ENCODE peak calls at places on chromosomes 16 and 17, in nine cellular contexts. One of them, this sample, is unnamed.

GRCh38 chr17:41404024-41404651 is 6.7 kb upstream of the KRT31 start:
- DNase-seq in substantia nigra: no peak
- DNase-seq in globus pallidus: no peak
- DNase-seq in neural progenitor cell: no peak
- DNase-seq in fibroblast of mammary gland: peak; percentile 97
- DNase-seq in astrocyte: peak; percentile 98
- DNase-seq in erythroblast: no peak
- DNase-seq in NCI-H345: no peak
- DNase-seq in activated naive CD8-positive, alpha-beta T cell treated with anti-CD3 and anti-CD28 coated beads, Interleukin-2, amount 50 U/mL, for 16 hours: no peak
- DNase-seq in this sample: no peak

GRCh38 chr16:89324056-89325010 is 106.8 kb downstream of the ZNF778 start:
- DNase-seq in substantia nigra: no peak
- DNase-seq in globus pallidus: no peak
- DNase-seq in neural progenitor cell: no peak
- DNase-seq in fibroblast of mammary gland: peak; percentile 99
- DNase-seq in astrocyte: peak; percentile 95
- DNase-seq in erythroblast: no peak
- DNase-seq in NCI-H345: no peak
- DNase-seq in activated naive CD8-positive, alpha-beta T cell treated with anti-CD3 and anti-CD28 coated beads, Interleukin-2, amount 50 U/mL, for 16 hours: no peak
- DNase-seq in this sample: no peak

GRCh38 chr16:57615813-57616212 is 12.6 kb upstream of the ADGRG1 start:
- DNase-seq in substantia nigra: no peak
- DNase-seq in globus pallidus: no peak
- DNase-seq in neural progenitor cell: no peak
- DNase-seq in fibroblast of mammary gland: no peak
- DNase-seq in astrocyte: no peak
- DNase-seq in erythroblast: no peak
- DNase-seq in NCI-H345: no peak
- DNase-seq in activated naive CD8-positive, alpha-beta T cell treated with anti-CD3 and anti-CD28 coated beads, Interleukin-2, amount 50 U/mL, for 16 hours: no peak
- DNase-seq in this sample: no peak

GRCh38 chr16:51151951-51152663 is 1.0 kb upstream of the SALL1 start:
- DNase-seq in substantia nigra: peak; percentile 89
- DNase-seq in globus pallidus: peak; percentile 97
- DNase-seq in neural progenitor cell: peak; percentile 96
- DNase-seq in fibroblast of mammary gland: peak; percentile 85
- DNase-seq in astrocyte: peak; percentile 83
- DNase-seq in erythroblast: no peak
- DNase-seq in NCI-H345: peak; percentile 57
- DNase-seq in activated naive CD8-positive, alpha-beta T cell treated with anti-CD3 and anti-CD28 coated beads, Interleukin-2, amount 50 U/mL, for 16 hours: no peak
- DNase-seq in this sample: peak; percentile 93

GRCh38 chr17:65220732-65221131 is 83.6 kb downstream of the RGS9 start:
- DNase-seq in substantia nigra: no peak
- DNase-seq in globus pallidus: no peak
- DNase-seq in neural progenitor cell: no peak
- DNase-seq in fibroblast of mammary gland: no peak
- DNase-seq in astrocyte: peak; percentile 30
- DNase-seq in erythroblast: no peak
- DNase-seq in NCI-H345: no peak
- DNase-seq in activated naive CD8-positive, alpha-beta T cell treated with anti-CD3 and anti-CD28 coated beads, Interleukin-2, amount 50 U/mL, for 16 hours: no peak
- DNase-seq in this sample: no peak

GRCh38 chr17:16074423-16074822 is 74.8 kb downstream of the TTC19 start:
- DNase-seq in substantia nigra: no peak
- DNase-seq in globus pallidus: no peak
- DNase-seq in neural progenitor cell: no peak
- DNase-seq in fibroblast of mammary gland: no peak
- DNase-seq in astrocyte: no peak
- DNase-seq in erythroblast: no peak
- DNase-seq in NCI-H345: no peak
- DNase-seq in activated naive CD8-positive, alpha-beta T cell treated with anti-CD3 and anti-CD28 coated beads, Interleukin-2, amount 50 U/mL, for 16 hours: no peak
- DNase-seq in this sample: no peak

GRCh38 chr17:37239690-37240344 is 136.0 kb upstream of the C17orf78 start:
- DNase-seq in substantia nigra: no peak
- DNase-seq in globus pallidus: peak; percentile 7
- DNase-seq in neural progenitor cell: peak; percentile 12
- DNase-seq in fibroblast of mammary gland: peak; percentile 56
- DNase-seq in astrocyte: peak; percentile 29
- DNase-seq in erythroblast: peak; percentile 71
- DNase-seq in NCI-H345: peak; percentile 6
- DNase-seq in activated naive CD8-positive, alpha-beta T cell treated with anti-CD3 and anti-CD28 coated beads, Interleukin-2, amount 50 U/mL, for 16 hours: no peak
- DNase-seq in this sample: peak; percentile 18

GRCh38 chr16:22008215-22009142 is 568 bp downstream of the MOSMO start:
- DNase-seq in substantia nigra: no peak
- DNase-seq in globus pallidus: no peak
- DNase-seq in neural progenitor cell: peak; percentile 58
- DNase-seq in fibroblast of mammary gland: no peak
- DNase-seq in astrocyte: no peak
- DNase-seq in erythroblast: peak; percentile 40
- DNase-seq in NCI-H345: no peak
- DNase-seq in activated naive CD8-positive, alpha-beta T cell treated with anti-CD3 and anti-CD28 coated beads, Interleukin-2, amount 50 U/mL, for 16 hours: no peak
- DNase-seq in this sample: peak; percentile 28

GRCh38 chr17:79515646-79516604 is 94.9 kb downstream of the RBFOX3 start:
- DNase-seq in substantia nigra: no peak
- DNase-seq in globus pallidus: no peak
- DNase-seq in neural progenitor cell: peak; percentile 44
- DNase-seq in fibroblast of mammary gland: no peak
- DNase-seq in astrocyte: peak; percentile 20
- DNase-seq in erythroblast: no peak
- DNase-seq in NCI-H345: peak; percentile 13
- DNase-seq in activated naive CD8-positive, alpha-beta T cell treated with anti-CD3 and anti-CD28 coated beads, Interleukin-2, amount 50 U/mL, for 16 hours: no peak
- DNase-seq in this sample: no peak

GRCh38 chr17:676060-676745 is 38.4 kb downstream of the VPS53 start:
- DNase-seq in substantia nigra: no peak
- DNase-seq in globus pallidus: no peak
- DNase-seq in neural progenitor cell: no peak
- DNase-seq in fibroblast of mammary gland: peak; percentile 62
- DNase-seq in astrocyte: peak; percentile 88
- DNase-seq in erythroblast: no peak
- DNase-seq in NCI-H345: no peak
- DNase-seq in activated naive CD8-positive, alpha-beta T cell treated with anti-CD3 and anti-CD28 coated beads, Interleukin-2, amount 50 U/mL, for 16 hours: no peak
- DNase-seq in this sample: no peak

GRCh38 chr17:74770498-74771318 is 5.4 kb downstream of the NAT9 start:
- DNase-seq in substantia nigra: peak; percentile 52
- DNase-seq in globus pallidus: no peak
- DNase-seq in neural progenitor cell: peak; percentile 78
- DNase-seq in fibroblast of mammary gland: peak; percentile 28
- DNase-seq in astrocyte: no peak
- DNase-seq in erythroblast: peak; percentile 60
- DNase-seq in NCI-H345: peak; percentile 51
- DNase-seq in activated naive CD8-positive, alpha-beta T cell treated with anti-CD3 and anti-CD28 coated beads, Interleukin-2, amount 50 U/mL, for 16 hours: no peak
- DNase-seq in this sample: peak; percentile 82

GRCh38 chr17:37388266-37388665 is 12.5 kb downstream of the C17orf78 start:
- DNase-seq in substantia nigra: no peak
- DNase-seq in globus pallidus: no peak
- DNase-seq in neural progenitor cell: no peak
- DNase-seq in fibroblast of mammary gland: peak; percentile 55
- DNase-seq in astrocyte: peak; percentile 65
- DNase-seq in erythroblast: no peak
- DNase-seq in NCI-H345: no peak
- DNase-seq in activated naive CD8-positive, alpha-beta T cell treated with anti-CD3 and anti-CD28 coated beads, Interleukin-2, amount 50 U/mL, for 16 hours: no peak
- DNase-seq in this sample: no peak

GRCh38 chr16:88619859-88620655 is 18.3 kb upstream of the IL17C start:
- DNase-seq in substantia nigra: no peak
- DNase-seq in globus pallidus: no peak
- DNase-seq in neural progenitor cell: no peak
- DNase-seq in fibroblast of mammary gland: peak; percentile 12
- DNase-seq in astrocyte: peak; percentile 50
- DNase-seq in erythroblast: no peak
- DNase-seq in NCI-H345: no peak
- DNase-seq in activated naive CD8-positive, alpha-beta T cell treated with anti-CD3 and anti-CD28 coated beads, Interleukin-2, amount 50 U/mL, for 16 hours: no peak
- DNase-seq in this sample: no peak

GRCh38 chr16:67883146-67883871 is 1.4 kb upstream of the NRN1L start:
- DNase-seq in substantia nigra: no peak
- DNase-seq in globus pallidus: no peak
- DNase-seq in neural progenitor cell: no peak
- DNase-seq in fibroblast of mammary gland: no peak
- DNase-seq in astrocyte: no peak
- DNase-seq in erythroblast: no peak
- DNase-seq in NCI-H345: no peak
- DNase-seq in activated naive CD8-positive, alpha-beta T cell treated with anti-CD3 and anti-CD28 coated beads, Interleukin-2, amount 50 U/mL, for 16 hours: no peak
- DNase-seq in this sample: no peak

GRCh38 chr17:16003841-16004240 is 4.2 kb downstream of the TTC19 start:
- DNase-seq in substantia nigra: no peak
- DNase-seq in globus pallidus: no peak
- DNase-seq in neural progenitor cell: no peak
- DNase-seq in fibroblast of mammary gland: no peak
- DNase-seq in astrocyte: no peak
- DNase-seq in erythroblast: no peak
- DNase-seq in NCI-H345: no peak
- DNase-seq in activated naive CD8-positive, alpha-beta T cell treated with anti-CD3 and anti-CD28 coated beads, Interleukin-2, amount 50 U/mL, for 16 hours: no peak
- DNase-seq in this sample: no peak

GRCh38 chr17:1764274-1764673 is 2.4 kb downstream of the SERPINF1 start:
- DNase-seq in substantia nigra: no peak
- DNase-seq in globus pallidus: no peak
- DNase-seq in neural progenitor cell: no peak
- DNase-seq in fibroblast of mammary gland: peak; percentile 95
- DNase-seq in astrocyte: peak; percentile 76
- DNase-seq in erythroblast: peak; percentile 75
- DNase-seq in NCI-H345: no peak
- DNase-seq in activated naive CD8-positive, alpha-beta T cell treated with anti-CD3 and anti-CD28 coated beads, Interleukin-2, amount 50 U/mL, for 16 hours: peak; percentile 15
- DNase-seq in this sample: peak; percentile 52

GRCh38 chr16:85606920-85607319 is 6.2 kb upstream of the GSE1 start:
- DNase-seq in substantia nigra: no peak
- DNase-seq in globus pallidus: no peak
- DNase-seq in neural progenitor cell: no peak
- DNase-seq in fibroblast of mammary gland: no peak
- DNase-seq in astrocyte: no peak
- DNase-seq in erythroblast: no peak
- DNase-seq in NCI-H345: no peak
- DNase-seq in activated naive CD8-positive, alpha-beta T cell treated with anti-CD3 and anti-CD28 coated beads, Interleukin-2, amount 50 U/mL, for 16 hours: no peak
- DNase-seq in this sample: no peak

GRCh38 chr17:76576189-76576588 is 9.5 kb downstream of the ST6GALNAC2 start:
- DNase-seq in substantia nigra: no peak
- DNase-seq in globus pallidus: no peak
- DNase-seq in neural progenitor cell: no peak
- DNase-seq in fibroblast of mammary gland: no peak
- DNase-seq in astrocyte: no peak
- DNase-seq in erythroblast: no peak
- DNase-seq in NCI-H345: no peak
- DNase-seq in activated naive CD8-positive, alpha-beta T cell treated with anti-CD3 and anti-CD28 coated beads, Interleukin-2, amount 50 U/mL, for 16 hours: no peak
- DNase-seq in this sample: no peak

GRCh38 chr16:11036868-11037410 is 92.6 kb downstream of the CLEC16A start:
- DNase-seq in substantia nigra: no peak
- DNase-seq in globus pallidus: no peak
- DNase-seq in neural progenitor cell: no peak
- DNase-seq in fibroblast of mammary gland: no peak
- DNase-seq in astrocyte: no peak
- DNase-seq in erythroblast: no peak
- DNase-seq in NCI-H345: no peak
- DNase-seq in activated naive CD8-positive, alpha-beta T cell treated with anti-CD3 and anti-CD28 coated beads, Interleukin-2, amount 50 U/mL, for 16 hours: no peak
- DNase-seq in this sample: no peak

GRCh38 chr16:86679490-86679889 is 101.1 kb downstream of the FOXL1 start:
- DNase-seq in substantia nigra: no peak
- DNase-seq in globus pallidus: no peak
- DNase-seq in neural progenitor cell: no peak
- DNase-seq in fibroblast of mammary gland: no peak
- DNase-seq in astrocyte: no peak
- DNase-seq in erythroblast: no peak
- DNase-seq in NCI-H345: no peak
- DNase-seq in activated naive CD8-positive, alpha-beta T cell treated with anti-CD3 and anti-CD28 coated beads, Interleukin-2, amount 50 U/mL, for 16 hours: no peak
- DNase-seq in this sample: no peak

GRCh38 chr16:81634380-81635121 is 144.5 kb upstream of the PLCG2 start:
- DNase-seq in substantia nigra: no peak
- DNase-seq in globus pallidus: no peak
- DNase-seq in neural progenitor cell: peak; percentile 81
- DNase-seq in fibroblast of mammary gland: no peak
- DNase-seq in astrocyte: peak; percentile 65
- DNase-seq in erythroblast: peak; percentile 60
- DNase-seq in NCI-H345: peak; percentile 30
- DNase-seq in activated naive CD8-positive, alpha-beta T cell treated with anti-CD3 and anti-CD28 coated beads, Interleukin-2, amount 50 U/mL, for 16 hours: no peak
- DNase-seq in this sample: no peak

GRCh38 chr16:20865420-20866126 is 34.6 kb downstream of the DCUN1D3 start:
- DNase-seq in substantia nigra: no peak
- DNase-seq in globus pallidus: no peak
- DNase-seq in neural progenitor cell: no peak
- DNase-seq in fibroblast of mammary gland: peak; percentile 60
- DNase-seq in astrocyte: peak; percentile 67
- DNase-seq in erythroblast: peak; percentile 51
- DNase-seq in NCI-H345: no peak
- DNase-seq in activated naive CD8-positive, alpha-beta T cell treated with anti-CD3 and anti-CD28 coated beads, Interleukin-2, amount 50 U/mL, for 16 hours: no peak
- DNase-seq in this sample: no peak

GRCh38 chr17:29061036-29061435 is 18.1 kb downstream of the PIPOX start:
- DNase-seq in substantia nigra: no peak
- DNase-seq in globus pallidus: no peak
- DNase-seq in neural progenitor cell: no peak
- DNase-seq in fibroblast of mammary gland: no peak
- DNase-seq in astrocyte: no peak
- DNase-seq in erythroblast: peak; percentile 47
- DNase-seq in NCI-H345: no peak
- DNase-seq in activated naive CD8-positive, alpha-beta T cell treated with anti-CD3 and anti-CD28 coated beads, Interleukin-2, amount 50 U/mL, for 16 hours: no peak
- DNase-seq in this sample: no peak

GRCh38 chr17:46127524-46127923 is 65.7 kb downstream of the KANSL1 start:
- DNase-seq in substantia nigra: no peak
- DNase-seq in globus pallidus: no peak
- DNase-seq in neural progenitor cell: no peak
- DNase-seq in fibroblast of mammary gland: no peak
- DNase-seq in astrocyte: no peak
- DNase-seq in erythroblast: no peak
- DNase-seq in NCI-H345: no peak
- DNase-seq in activated naive CD8-positive, alpha-beta T cell treated with anti-CD3 and anti-CD28 coated beads, Interleukin-2, amount 50 U/mL, for 16 hours: no peak
- DNase-seq in this sample: no peak